ENCODE peak calls at places on chromosomes 12 and 14, in six cellular contexts. T is A549, R is HepG2, B is endothelial cell of umbilical vein, O is K562, I is GM12878. Z is an unnamed sample.

GRCh38 chr12:95963104-95963503 is 20.0 kb downstream of the AMDHD1 start:
- DNase-seq in T (peak; percentile 57), R (no peak), B (no peak), O (no peak), I (no peak), Z (peak; percentile 93)

GRCh38 chr14:93160353-93160801 is 24.3 kb downstream of the MOAP1 start:
- DNase-seq in T (peak; percentile 62), R (no peak), B (no peak), O (peak; percentile 49), I (no peak), Z (peak; percentile 44)

GRCh38 chr14:73829526-73830431 is 21.9 kb upstream of the PTGR2 start:
- DNase-seq in T (peak; percentile 43), R (peak; percentile 45), B (peak; percentile 40), O (peak; percentile 32), I (peak; percentile 49), Z (peak; percentile 78)

GRCh38 chr14:104109731-104110361 is 24.3 kb downstream of the ASPG start:
- DNase-seq in T (no peak), R (no peak), B (no peak), O (no peak), I (no peak), Z (no peak)

GRCh38 chr12:2335109-2335508 is 282.3 kb downstream of the CACNA1C start:
- DNase-seq in T (no peak), R (no peak), B (peak; percentile 65), O (no peak), I (no peak), Z (no peak)

GRCh38 chr14:51087024-51087423 is 7.9 kb downstream of the TRIM9 start:
- DNase-seq in T (peak; percentile 82), R (no peak), B (no peak), O (peak; percentile 25), I (no peak), Z (peak; percentile 29)

GRCh38 chr14:75915063-75915462 is 66.7 kb downstream of the TGFB3 start:
- DNase-seq in T (no peak), R (peak; percentile 17), B (no peak), O (no peak), I (no peak), Z (no peak)

GRCh38 chr12:16062611-16063010 is 151.5 kb downstream of the DERA start:
- DNase-seq in T (no peak), R (no peak), B (no peak), O (no peak), I (no peak), Z (peak; percentile 80)

DNA sequence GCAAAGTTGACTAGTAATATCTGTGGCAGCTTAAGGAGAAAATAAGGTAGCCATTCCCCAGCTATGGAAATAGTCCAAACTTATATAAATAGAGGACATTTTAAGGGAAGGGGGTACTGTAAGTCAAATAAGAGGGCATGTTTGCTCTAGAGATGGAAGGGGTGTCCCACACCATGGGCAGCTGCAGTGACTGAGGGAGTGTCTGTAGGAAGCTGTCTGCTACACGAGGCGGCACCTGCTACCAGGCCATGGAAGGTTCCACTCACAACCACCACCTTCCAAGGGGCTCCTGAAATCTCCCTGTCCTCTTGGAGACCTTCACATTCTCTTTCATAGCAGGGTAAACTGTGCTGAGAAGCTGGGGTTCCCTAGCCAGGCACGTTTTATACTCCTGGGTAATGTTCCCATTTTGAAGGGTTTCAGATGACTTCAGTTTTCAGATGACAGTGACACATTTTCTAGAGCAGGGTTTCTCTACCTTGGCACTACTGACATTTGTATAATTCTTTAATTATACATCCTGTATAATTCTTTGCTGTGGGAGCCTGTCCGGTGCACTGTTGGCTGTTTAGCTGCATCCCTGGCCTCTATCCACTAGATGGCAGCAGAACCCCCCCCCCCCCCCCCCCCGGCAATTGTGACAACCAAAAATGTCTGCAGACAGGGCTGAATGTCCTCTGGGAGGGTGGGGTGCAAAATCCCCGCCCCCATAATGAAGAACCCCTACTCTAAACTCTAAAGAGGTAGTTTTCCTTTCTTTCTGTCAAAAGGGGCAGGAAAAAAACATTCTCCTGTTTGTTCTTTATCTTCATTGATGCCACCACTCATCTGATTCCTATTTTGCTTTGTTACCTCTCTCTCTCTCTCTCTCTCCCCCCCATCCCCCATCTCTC is 11.6 kb upstream of the SMCO2 start:
- DNase-seq in T (no peak), R (no peak), B (peak; percentile 17), O (peak; percentile 54), I (no peak), Z (peak; percentile 54)
- TF ChIP-seq MYC in T (no peak), R (no peak), B (no peak), O (no peak), I (no peak), Z (no peak)

GRCh38 chr12:120964298-120964697 is 14.0 kb upstream of the HNF1A start:
- DNase-seq in T (no peak), R (no peak), B (no peak), O (no peak), I (no peak), Z (no peak)

GRCh38 chr12:120960657-120961056 is 17.7 kb upstream of the HNF1A start:
- DNase-seq in T (no peak), R (no peak), B (no peak), O (no peak), I (no peak), Z (no peak)

GRCh38 chr12:120959111-120959878 is 19.0 kb upstream of the HNF1A start:
- DNase-seq in T (no peak), R (no peak), B (no peak), O (no peak), I (no peak), Z (no peak)

GRCh38 chr12:120962487-120963054 is 15.8 kb upstream of the HNF1A start:
- DNase-seq in T (no peak), R (no peak), B (no peak), O (no peak), I (no peak), Z (no peak)

DNA sequence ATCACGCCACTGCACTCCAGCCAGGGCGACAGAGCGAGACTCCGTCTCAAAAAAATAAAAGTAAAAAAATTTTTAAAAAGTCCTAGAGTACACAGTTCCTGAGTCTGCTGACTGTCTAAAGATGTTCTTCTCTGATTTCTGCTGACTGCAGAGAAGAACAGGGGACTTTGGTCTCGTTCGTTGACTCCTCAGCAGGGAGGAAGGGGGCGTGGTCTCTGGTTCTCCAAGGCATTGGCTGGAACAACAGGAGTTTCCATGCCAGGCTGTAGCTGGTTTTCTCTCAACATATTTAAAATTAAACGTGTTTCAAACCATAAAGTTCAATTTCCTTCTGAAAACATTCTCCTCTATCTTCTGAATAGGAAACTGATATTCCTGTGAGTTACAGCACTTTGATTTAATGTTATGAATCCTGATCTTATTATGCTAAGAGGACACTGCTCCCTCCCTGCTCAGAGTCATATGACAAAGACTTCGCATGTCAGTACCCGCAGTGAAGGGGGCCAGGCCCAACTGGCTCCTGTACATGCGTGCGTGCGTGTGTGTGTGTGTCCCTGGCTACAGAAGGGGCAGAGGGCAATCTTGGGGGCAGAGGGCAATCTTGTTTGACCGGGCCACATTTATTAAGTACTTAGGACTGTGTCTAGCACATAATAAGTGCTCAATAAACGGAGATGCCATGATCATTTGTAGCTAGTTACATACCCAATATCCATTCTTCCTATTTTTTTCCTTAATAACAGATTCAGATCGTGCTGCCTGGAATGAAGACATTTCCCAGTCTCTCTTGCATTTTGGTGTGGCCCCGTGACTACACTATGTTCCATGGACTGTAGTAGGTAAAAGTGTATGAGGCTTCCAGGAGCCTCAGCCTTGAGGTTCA is 16.5 kb upstream of the HNF1A start:
- DNase-seq in T (peak; percentile 66), R (no peak), B (no peak), O (no peak), I (no peak), Z (no peak)
- TF ChIP-seq POLR2A in T (no peak), R (peak; percentile 44), B (no peak), O (no peak), I (no peak), Z (no peak)

GRCh38 chr12:6328045-6328779 is 13.7 kb downstream of the TNFRSF1A start:
- DNase-seq in T (no peak), R (no peak), B (no peak), O (no peak), I (no peak), Z (no peak)

GRCh38 chr12:6327159-6327558 is 14.7 kb downstream of the TNFRSF1A start:
- DNase-seq in T (no peak), R (no peak), B (no peak), O (no peak), I (no peak), Z (no peak)

GRCh38 chr12:6324936-6325750 is 14.7 kb downstream of the PLEKHG6 start:
- DNase-seq in T (peak; percentile 42), R (no peak), B (peak; percentile 19), O (no peak), I (no peak), Z (peak; percentile 51)

GRCh38 chr12:6327591-6328041 is 14.3 kb downstream of the TNFRSF1A start:
- DNase-seq in T (no peak), R (no peak), B (no peak), O (no peak), I (no peak), Z (no peak)

GRCh38 chr12:6326316-6326959 is 15.4 kb downstream of the TNFRSF1A start:
- DNase-seq in T (peak; percentile 85), R (peak; percentile 65), B (peak; percentile 49), O (peak; percentile 23), I (no peak), Z (peak; percentile 82)
- TF ChIP-seq CTCF in T (peak; percentile 64), R (peak; percentile 71), B (peak; percentile 19), O (peak; percentile 56), I (peak; percentile 31), Z (peak; percentile 22)

DNA sequence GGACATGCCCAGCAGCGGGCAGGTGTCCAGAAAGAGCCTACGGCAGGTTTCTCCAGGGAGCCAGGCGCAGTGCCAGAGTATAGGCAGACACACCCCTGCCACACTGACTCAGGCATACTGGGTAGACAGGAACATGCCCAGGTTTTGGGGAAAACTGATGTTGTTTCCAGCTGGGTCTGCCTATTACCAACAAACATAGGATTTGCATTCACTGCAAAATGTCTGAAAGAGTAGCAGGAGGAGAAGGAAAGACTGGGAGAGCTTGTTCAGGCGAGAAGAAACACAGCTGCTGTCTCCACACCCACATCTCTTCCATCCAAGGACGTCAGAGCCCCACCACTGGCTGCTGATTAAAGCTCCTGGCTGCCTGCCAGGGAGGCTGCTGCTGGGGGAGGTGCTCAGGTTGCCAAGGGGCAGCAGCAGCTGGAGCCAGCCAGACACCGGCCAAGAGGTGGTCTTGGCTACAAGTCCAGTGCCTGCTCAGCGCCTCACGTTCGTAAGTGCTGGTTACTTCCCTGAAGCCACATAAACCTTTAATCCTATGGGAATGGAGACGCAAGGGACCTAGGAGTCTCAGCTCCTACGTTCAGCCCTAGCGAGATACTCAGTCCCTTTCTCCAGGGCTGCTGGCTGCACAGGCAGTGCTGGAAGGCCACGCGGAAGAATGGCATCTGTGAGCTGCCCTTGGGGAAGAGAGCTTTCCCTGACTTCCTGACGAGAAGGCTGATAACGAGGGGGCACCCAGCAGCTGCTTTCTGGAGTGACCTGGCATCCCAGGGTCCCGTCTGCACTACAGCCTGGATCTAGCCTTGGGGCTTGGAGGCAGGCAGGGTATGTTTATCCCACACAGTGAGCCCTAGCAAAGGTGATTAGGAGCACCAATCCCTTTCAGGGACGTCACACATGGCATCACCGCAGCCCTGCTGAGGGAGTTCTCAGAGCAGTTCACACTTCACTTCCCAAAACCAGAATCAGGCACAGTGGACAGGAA is 58.1 kb downstream of the PLEKHG3 start:
- DNase-seq in T (peak; percentile 91), R (peak; percentile 35), B (peak; percentile 89), O (peak; percentile 72), I (no peak), Z (peak; percentile 53)
- TF ChIP-seq MYC in T (no peak), R (no peak), B (no peak), O (no peak), I (no peak), Z (no peak)

Z was measured in NB4.